ENCODE peak calls at places on chromosomes 7 and 10, in eight cellular contexts. J, B, X, I, R, Z, A and M are unnamed samples.

GRCh38 chr7:151895008-151895661 is 18.2 kb upstream of the PRKAG2 start:
- DNase-seq in R (no peak), J (no peak), Z (no peak), I (no peak), X (no peak), B (no peak), A (no peak), M (no peak)

GRCh38 chr10:131723601-131724530 is 176.9 kb upstream of the PPP2R2D start:
- DNase-seq in J (no peak), Z (no peak), I (no peak), A (no peak), R (no peak), X (peak), B (no peak), M (no peak)

GRCh38 chr7:70559815-70560214 is 572.1 kb upstream of the GALNT17 start:
- DNase-seq in R (no peak), J (no peak), X (no peak), A (no peak), I (no peak), Z (no peak), B (no peak), M (no peak)

GRCh38 chr10:28378986-28379585 is 76.2 kb upstream of the MPP7 start:
- DNase-seq in Z (no peak), I (no peak), A (no peak), J (no peak), B (no peak), R (no peak), X (no peak), M (no peak)

GRCh38 chr7:97187067-97187466 is 69.6 kb downstream of the SDHAF3 start:
- DNase-seq in B (no peak), J (no peak), R (no peak), I (no peak), Z (no peak), A (no peak), X (no peak), M (peak)

GRCh38 chr10:120997313-120998102 is 146.3 kb downstream of the WDR11 start:
- DNase-seq in X (no peak), I (no peak), J (no peak), R (no peak), Z (no peak), A (no peak), B (no peak), M (no peak)

GRCh38 chr10:6300106-6300783 is 97.5 kb downstream of the PFKFB3 start:
- DNase-seq in Z (no peak), J (no peak), X (peak), A (peak), I (peak), R (no peak), B (no peak), M (no peak)

GRCh38 chr10:14806318-14806717 is 31.5 kb downstream of the CDNF start:
- DNase-seq in A (no peak), I (no peak), X (no peak), R (no peak), Z (no peak), J (no peak), B (no peak), M (no peak)

GRCh38 chr7:102012941-102013461 is 195.6 kb downstream of the CUX1 start:
- DNase-seq in I (no peak), B (no peak), R (no peak), A (no peak), J (no peak), X (no peak), Z (no peak), M (no peak)

GRCh38 chr10:110916554-110917346 is 2.2 kb downstream of the BBIP1 start:
- DNase-seq in B (peak), I (no peak), J (no peak), R (no peak), A (no peak), Z (no peak), X (no peak), M (no peak)

GRCh38 chr10:11921800-11922387 is 98.7 kb downstream of the PROSER2 start:
- DNase-seq in J (no peak), Z (no peak), I (no peak), X (no peak), A (no peak), B (no peak), R (no peak), M (no peak)

GRCh38 chr10:89653410-89653828 is 8.4 kb upstream of the PANK1 start:
- DNase-seq in I (no peak), J (no peak), B (no peak), Z (no peak), A (no peak), X (no peak), R (no peak), M (peak)

GRCh38 chr7:15781944-15782343 is 95.5 kb upstream of the MEOX2 start:
- DNase-seq in A (no peak), J (no peak), I (no peak), B (no peak), Z (no peak), R (no peak), X (no peak), M (no peak)

GRCh38 chr7:98771519-98772241 is 98.1 kb downstream of the TMEM130 start:
- DNase-seq in A (no peak), B (no peak), X (no peak), R (no peak), I (no peak), Z (no peak), J (no peak), M (no peak)

GRCh38 chr10:123150986-123151738 is 3.0 kb upstream of the BUB3 start:
- DNase-seq in J (no peak), B (no peak), R (no peak), Z (peak), A (no peak), I (no peak), X (no peak), M (no peak)

GRCh38 chr7:107167483-107168232 is 1.1 kb upstream of the HBP1 start:
- DNase-seq in Z (peak), R (no peak), X (no peak), I (peak), J (peak), B (peak), A (peak), M (peak)

GRCh38 chr10:69842932-69843331 is 41.2 kb downstream of the COL13A1 start:
- DNase-seq in I (no peak), J (no peak), Z (no peak), B (no peak), X (no peak), A (no peak), R (no peak), M (no peak)

GRCh38 chr10:117016271-117016670 is 11.3 kb upstream of the SHTN1 start:
- DNase-seq in X (no peak), R (no peak), Z (no peak), J (no peak), B (no peak), A (no peak), I (no peak), M (no peak)

GRCh38 chr10:48658243-48658888 is 26.3 kb upstream of the WDFY4 start:
- DNase-seq in Z (peak), J (peak), I (peak), B (peak), X (peak), R (peak), A (peak), M (peak)

GRCh38 chr7:40095226-40095625 is 39.2 kb downstream of the MPLKIP start:
- DNase-seq in X (no peak), I (no peak), B (no peak), R (no peak), Z (no peak), J (no peak), A (no peak), M (no peak)

GRCh38 chr7:953547-954327 is 743 bp downstream of the ADAP1 start:
- DNase-seq in X (no peak), Z (peak), I (no peak), B (no peak), J (peak), R (peak), A (no peak), M (no peak)

GRCh38 chr7:7704867-7705266 is 13.5 kb downstream of the RPA3 start:
- DNase-seq in B (no peak), R (no peak), Z (no peak), A (no peak), X (no peak), J (no peak), I (no peak), M (no peak)

GRCh38 chr10:25176421-25176968 is 1.7 kb downstream of the GPR158 start:
- DNase-seq in I (no peak), X (no peak), A (no peak), R (no peak), Z (no peak), B (no peak), J (no peak), M (no peak)

GRCh38 chr10:3812141-3812540 is 27.1 kb upstream of the KLF6 start:
- DNase-seq in X (no peak), J (no peak), R (no peak), I (no peak), B (no peak), Z (no peak), A (no peak), M (no peak)

GRCh38 chr7:68470836-68471235 is 1127.4 kb upstream of the AUTS2 start:
- DNase-seq in X (no peak), I (no peak), R (no peak), B (no peak), A (no peak), J (no peak), Z (no peak), M (no peak)

GRCh38 chr10:43209651-43210141 is 57.2 kb downstream of the RASGEF1A start:
- DNase-seq in R (peak), X (peak), B (no peak), Z (peak), I (no peak), A (no peak), J (no peak), M (no peak)

GRCh38 chr7:16345979-16346958 is 75.1 kb downstream of the CRPPA start:
- DNase-seq in A (no peak), B (peak), X (no peak), I (no peak), R (no peak), J (no peak), Z (no peak), M (peak)

GRCh38 chr10:88361995-88362540 is 221.1 kb downstream of the RNLS start:
- DNase-seq in R (no peak), B (no peak), I (no peak), Z (no peak), J (no peak), A (no peak), X (no peak), M (no peak)